ENCODE peak calls at places on chromosome 16, in five cellular contexts. T is adrenal gland, V is GM13977, P is NT2/D1, W is upper lobe of right lung. X is an unnamed sample.

GRCh38 chr16:86585821-86586611 is 7.7 kb downstream of the FOXL1 start:
- DNase-seq in T (no peak), V (no peak), P (no peak), W (no peak), X (no peak)

GRCh38 chr16:17541324-17541723 is 70.6 kb upstream of the XYLT1 start:
- DNase-seq in T (no peak), V (no peak), P (no peak), W (no peak), X (no peak)

GRCh38 chr16:66561381-66562080 is 4.7 kb upstream of the CMTM1 start:
- DNase-seq in T (no peak), V (no peak), P (no peak), W (no peak), X (no peak)

GRCh38 chr16:58670946-58671583 is 13.5 kb downstream of the SLC38A7 start:
- DNase-seq in T (no peak), V (no peak), P (no peak), W (no peak), X (no peak)

GRCh38 chr16:9844361-9844760 is 337.9 kb downstream of the GRIN2A start:
- DNase-seq in T (no peak), V (no peak), P (no peak), W (no peak), X (no peak)

GRCh38 chr16:49460786-49461470 is 87.3 kb downstream of the C16orf78 start:
- DNase-seq in T (no peak), V (no peak), P (no peak), W (peak), X (no peak)

GRCh38 chr16:88007321-88007731 is 56.1 kb downstream of the BANP start:
- DNase-seq in T (peak), V (no peak), P (no peak), W (no peak), X (no peak)

GRCh38 chr16:6884002-6884401 is 448.6 kb upstream of the RBFOX1 start:
- DNase-seq in T (no peak), V (no peak), P (no peak), W (no peak), X (no peak)

GRCh38 chr16:84423416-84423837 is 55.1 kb downstream of the ATP2C2 start:
- DNase-seq in T (no peak), V (peak), P (peak), W (peak), X (no peak)

GRCh38 chr16:81816351-81816750 is 37.3 kb downstream of the PLCG2 start:
- DNase-seq in T (no peak), V (no peak), P (no peak), W (no peak), X (no peak)

GRCh38 chr16:53449816-53450517 is 15.7 kb downstream of the RBL2 start:
- DNase-seq in T (no peak), V (peak), P (no peak), W (no peak), X (no peak)

GRCh38 chr16:3520861-3521260 is 20.1 kb downstream of the CLUAP1 start:
- DNase-seq in T (no peak), V (no peak), P (no peak), W (no peak), X (no peak)

GRCh38 chr16:53991181-53992056 is 287.5 kb downstream of the FTO start:
- DNase-seq in T (no peak), V (no peak), P (no peak), W (peak), X (no peak)

GRCh38 chr16:69937465-69937951 is 13.6 kb upstream of the CLEC18A start:
- DNase-seq in T (no peak), V (no peak), P (no peak), W (no peak), X (no peak)

GRCh38 chr16:82995927-82996441 is 369.2 kb downstream of the CDH13 start:
- DNase-seq in T (peak), V (no peak), P (no peak), W (no peak), X (no peak)

GRCh38 chr16:10616744-10617640 is 36.6 kb upstream of the EMP2 start:
- DNase-seq in T (peak), V (no peak), P (peak), W (peak), X (no peak)

GRCh38 chr16:79316004-79316458 is 284.5 kb downstream of the MAF start:
- DNase-seq in T (no peak), V (no peak), P (no peak), W (no peak), X (no peak)

GRCh38 chr16:53094013-53094630 is 39.3 kb downstream of the CHD9 start:
- DNase-seq in T (peak), V (peak), P (no peak), W (peak), X (no peak)

GRCh38 chr16:2874584-2875362 is 8.2 kb upstream of the FLYWCH2 start:
- DNase-seq in T (peak), V (peak), P (peak), W (peak), X (peak)

GRCh38 chr16:48540222-48540900 is 69.6 kb downstream of the N4BP1 start:
- DNase-seq in T (no peak), V (no peak), P (no peak), W (no peak), X (no peak)

GRCh38 chr16:28863929-28864886 is 565 bp downstream of the SH2B1 start:
- DNase-seq in T (peak), V (peak), P (no peak), W (no peak), X (no peak)

GRCh38 chr16:8571061-8571596 is 19.2 kb downstream of the TMEM114 start:
- DNase-seq in T (no peak), V (no peak), P (peak), W (no peak), X (no peak)

GRCh38 chr16:84759061-84759460 is 59.3 kb downstream of the USP10 start:
- DNase-seq in T (no peak), V (no peak), P (no peak), W (no peak), X (no peak)